ENCODE peak calls at places on chromosome 15, in five cellular contexts. H is K562, V is HepG2, G is SK-N-SH, Y is HCT116. T is an unnamed sample.
A peak's percentile ranks its signal among the peaks of the same experiment; 100 is the strongest.

GRCh38 chr15:85625431-85625830 is 169.3 kb downstream of the KLHL25 start:
- DNase-seq in Y (no peak), V (no peak), G (no peak), H (no peak), T (no peak)

GRCh38 chr15:87326274-87326673 is 930.3 kb downstream of the NTRK3 start:
- DNase-seq in G (peak; percentile 50), H (no peak), V (no peak), Y (no peak), T (no peak)

GRCh38 chr15:75801859-75802593 is 41.2 kb upstream of the UBE2Q2 start:
- DNase-seq in G (peak; percentile 91), V (peak; percentile 58), Y (peak; percentile 64), H (peak; percentile 89), T (peak; percentile 66)

GRCh38 chr15:92666780-92667179 is 11.2 kb upstream of the FAM174B start:
- DNase-seq in Y (no peak), G (no peak), H (no peak), V (no peak), T (no peak)

GRCh38 chr15:47897525-47897924 is 180.2 kb downstream of the SEMA6D start:
- DNase-seq in V (no peak), H (no peak), Y (no peak), G (no peak), T (no peak)

GRCh38 chr15:34360298-34360697 is 6.7 kb downstream of the LPCAT4 start:
- DNase-seq in H (no peak), V (no peak), G (no peak), Y (peak; percentile 56), T (peak; percentile 93)

GRCh38 chr15:43932907-43933306 is 106.1 kb downstream of the WDR76 start:
- DNase-seq in H (no peak), Y (no peak), G (no peak), V (no peak), T (no peak)

GRCh38 chr15:96774216-96774615 is 443.7 kb downstream of the NR2F2 start:
- DNase-seq in Y (no peak), G (no peak), V (no peak), H (no peak), T (no peak)

GRCh38 chr15:78567541-78567940 is 2.2 kb downstream of the CHRNA5 start:
- DNase-seq in H (no peak), Y (no peak), G (no peak), V (no peak), T (no peak)

GRCh38 chr15:50906954-50907865 is 1.3 kb upstream of the AP4E1 start:
- DNase-seq in Y (no peak), V (peak; percentile 73), H (peak; percentile 43), G (peak; percentile 15), T (peak; percentile 11)

GRCh38 chr15:80182611-80183210 is 29.9 kb downstream of the FAH start:
- DNase-seq in V (no peak), G (no peak), H (no peak), Y (no peak), T (no peak)

GRCh38 chr15:52651868-52652267 is 27.3 kb downstream of the ATOSA start:
- DNase-seq in Y (peak; percentile 32), G (peak; percentile 71), H (peak; percentile 85), V (peak; percentile 80), T (peak; percentile 36)

GRCh38 chr15:68408971-68409370 is 23.0 kb downstream of the ITGA11 start:
- DNase-seq in G (no peak), H (no peak), Y (no peak), V (no peak), T (no peak)

GRCh38 chr15:70159397-70160009 is 61.8 kb upstream of the TLE3 start:
- DNase-seq in V (no peak), H (no peak), G (no peak), Y (no peak), T (no peak)

GRCh38 chr15:85563328-85563727 is 182.9 kb downstream of the AKAP13 start:
- DNase-seq in G (no peak), V (peak; percentile 36), H (no peak), Y (no peak), T (no peak)

GRCh38 chr15:98443483-98443882 is 204.9 kb upstream of the IGF1R start:
- DNase-seq in H (no peak), G (no peak), V (no peak), Y (no peak), T (no peak)

GRCh38 chr15:98394546-98394945 is 253.8 kb upstream of the IGF1R start:
- DNase-seq in V (no peak), Y (no peak), H (no peak), G (no peak), T (peak; percentile 50)

GRCh38 chr15:85702321-85703230 is 92.1 kb downstream of the KLHL25 start:
- DNase-seq in G (no peak), Y (no peak), V (no peak), H (no peak), T (no peak)

GRCh38 chr15:62902821-62903220 is 139.7 kb upstream of the TPM1 start:
- DNase-seq in Y (no peak), V (no peak), G (no peak), H (no peak), T (no peak)

GRCh38 chr15:79016527-79017170 is 71.8 kb upstream of the CTSH start:
- DNase-seq in G (no peak), H (no peak), Y (no peak), V (no peak), T (no peak)

GRCh38 chr15:91224750-91225380 is 124.8 kb downstream of the SV2B start:
- DNase-seq in H (peak; percentile 60), Y (peak; percentile 47), V (peak; percentile 25), G (peak; percentile 68), T (peak; percentile 20)

GRCh38 chr15:52668133-52668532 is 11.1 kb downstream of the ATOSA start:
- DNase-seq in H (no peak), V (no peak), G (no peak), Y (no peak), T (no peak)

GRCh38 chr15:68372291-68372811 is 59.6 kb downstream of the ITGA11 start:
- DNase-seq in Y (peak; percentile 18), H (peak; percentile 27), V (peak; percentile 16), G (peak; percentile 47), T (peak; percentile 45)

GRCh38 chr15:32844118-32844711 is 126.4 kb downstream of the GREM1 start:
- DNase-seq in V (peak; percentile 30), Y (peak; percentile 40), H (peak; percentile 26), G (peak; percentile 50), T (peak; percentile 28)
- TF ChIP-seq JUND in V (no peak), Y (no peak), H (no peak), G (no peak), T (no peak)

DNA sequence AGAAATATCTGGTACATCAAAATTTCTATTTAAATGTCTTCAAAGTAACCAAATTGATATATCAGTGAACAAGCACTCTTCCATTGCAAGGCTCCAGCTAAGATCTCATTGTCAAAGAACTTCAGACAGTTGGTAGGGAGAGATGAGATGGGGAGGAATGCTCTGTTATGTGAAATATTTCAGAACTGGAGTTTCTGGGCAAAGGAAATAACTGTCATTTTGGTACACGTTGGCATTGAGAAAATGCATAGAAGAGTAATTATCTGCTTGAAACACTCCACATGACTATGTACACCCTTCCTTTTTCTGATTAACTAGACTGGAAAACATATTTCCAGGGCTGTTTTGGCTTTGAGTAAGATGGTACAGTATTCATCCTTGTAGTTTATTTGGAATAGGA is 297.5 kb upstream of the RASGRP1 start:
- DNase-seq in V (no peak), G (no peak), H (no peak), Y (no peak), T (no peak)
- TF ChIP-seq JUND in V (no peak), G (no peak), H (no peak), Y (no peak), T (no peak)

DNA sequence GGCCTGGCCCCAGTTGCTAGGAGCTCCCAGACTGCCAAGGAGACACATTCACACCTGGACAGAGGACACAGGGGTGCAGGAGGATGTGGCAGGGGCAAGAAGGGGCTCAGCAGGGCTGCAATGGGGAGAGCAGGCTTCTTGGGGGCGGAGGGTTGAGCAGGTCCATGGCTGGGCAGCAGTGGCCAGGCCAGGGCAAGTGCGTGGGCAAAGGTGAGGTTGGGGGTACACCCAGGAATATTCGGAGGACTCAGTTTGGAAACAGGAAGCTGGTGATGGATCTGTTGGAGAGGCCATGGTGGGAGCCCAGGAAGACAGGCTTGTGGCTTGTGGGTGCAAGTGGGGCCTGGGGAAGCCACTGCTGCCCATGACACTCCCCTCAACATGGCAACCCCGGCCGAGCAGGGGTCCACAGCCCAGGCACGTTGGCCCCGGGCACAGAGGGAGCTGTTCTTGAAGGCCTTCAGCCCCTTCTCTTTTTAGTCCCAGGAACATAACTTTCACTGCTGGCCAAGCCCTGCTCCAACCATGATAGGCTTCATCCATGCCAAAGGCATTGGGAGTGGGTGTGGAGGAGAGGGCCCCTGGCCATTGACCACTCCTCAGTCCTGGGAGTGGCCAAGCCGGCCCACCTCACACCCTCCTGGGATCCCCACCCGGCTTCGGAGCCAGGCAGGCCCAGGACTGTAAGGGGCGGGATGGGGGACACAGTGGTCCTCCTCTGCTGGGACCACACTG is 33.3 kb downstream of the TSPAN3 start:
- DNase-seq in V (no peak), H (no peak), G (peak; percentile 13), Y (no peak), T (no peak)
- TF ChIP-seq JUND in V (no peak), H (no peak), G (no peak), Y (no peak), T (no peak)

GRCh38 chr15:60774829-60775228 is 295.9 kb upstream of the ICE2 start:
- DNase-seq in V (no peak), Y (no peak), G (no peak), H (no peak), T (no peak)
- TF ChIP-seq JUND in V (no peak), Y (no peak), G (no peak), H (no peak), T (no peak)

DNA sequence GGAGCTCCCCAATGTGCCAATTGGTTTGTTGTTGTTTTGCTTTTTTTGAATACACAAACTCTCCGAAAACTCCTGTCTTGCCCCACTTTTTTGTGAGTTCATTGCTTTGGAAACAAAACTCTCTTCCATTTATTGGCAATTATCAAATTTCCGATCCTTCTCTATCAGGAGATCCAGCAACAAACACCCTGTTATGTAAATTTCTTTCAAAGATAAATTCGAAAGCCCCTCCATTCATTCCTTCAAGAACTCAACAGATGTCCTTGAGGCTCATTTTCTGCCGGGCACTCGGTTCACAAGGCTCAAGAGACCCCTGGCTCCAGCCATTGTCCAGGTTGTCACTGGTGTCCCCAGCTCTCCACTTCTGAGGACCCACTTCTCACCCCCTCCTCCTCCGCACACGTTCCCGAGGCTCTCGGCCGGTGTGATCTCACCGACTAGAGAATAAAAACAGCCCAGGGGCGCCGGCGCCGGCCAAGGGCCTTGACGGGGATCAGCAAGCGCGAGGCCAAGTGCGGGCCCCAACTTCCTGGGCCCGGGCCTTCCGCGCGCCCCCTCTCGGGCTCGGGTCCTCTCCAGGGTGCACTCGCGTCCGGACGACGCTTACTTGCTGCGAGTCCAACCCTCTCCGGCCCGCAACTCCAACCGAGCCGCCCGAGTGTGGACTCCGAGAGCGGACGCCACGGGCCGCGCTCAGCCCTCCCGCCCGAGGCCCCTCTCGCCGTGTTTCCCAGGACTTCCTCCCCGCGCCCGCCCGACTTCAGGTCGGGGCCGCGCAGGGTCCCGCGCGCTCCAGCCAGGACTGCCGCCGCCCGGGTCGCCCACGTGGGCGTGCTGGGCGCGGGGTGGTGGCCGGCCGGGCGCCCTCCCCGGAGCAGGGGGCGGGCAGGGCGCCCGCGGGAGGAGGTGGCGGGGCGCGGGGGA is 533 bp upstream of the SMAD3 start:
- DNase-seq in G (no peak), Y (no peak), H (peak; percentile 62), V (peak; percentile 67), T (no peak)
- TF ChIP-seq JUND in G (no peak), Y (no peak), H (no peak), V (no peak), T (no peak)

GRCh38 chr15:73346735-73347312 is 21.9 kb downstream of the HCN4 start:
- DNase-seq in Y (peak; percentile 13), G (no peak), V (peak; percentile 27), H (peak; percentile 64), T (peak; percentile 86)
- TF ChIP-seq JUND in Y (no peak), G (no peak), V (no peak), H (no peak), T (no peak)